ENCODE peak calls at places on chromosomes 13 and 19, in five cellular contexts. A, E, U, N and Z are unnamed samples.

GRCh38 chr13:84121456-84121855 is 239.2 kb upstream of the SLITRK1 start:
- DNase-seq in U (no peak), A (no peak), N (no peak), E (no peak), Z (no peak)

GRCh38 chr19:46221981-46222610 is 7.4 kb upstream of the IGFL1 start:
- DNase-seq in E (no peak), U (no peak), N (no peak), A (peak), Z (no peak)

GRCh38 chr19:20078696-20079095 is 896 bp downstream of the ZNF90 start:
- DNase-seq in U (no peak), N (no peak), E (peak), A (peak), Z (peak)

GRCh38 chr19:4455742-4456565 is 1.6 kb downstream of the UBXN6 start:
- DNase-seq in U (peak), E (peak), N (no peak), A (peak), Z (no peak)

GRCh38 chr13:29484236-29484635 is 111.3 kb downstream of the SLC7A1 start:
- DNase-seq in A (no peak), U (no peak), N (no peak), E (no peak), Z (no peak)

GRCh38 chr13:113785051-113786010 is 26.3 kb downstream of the TMEM255B start:
- DNase-seq in U (peak), N (no peak), E (peak), A (peak), Z (no peak)

GRCh38 chr13:30739646-30740642 is 4.6 kb downstream of the ALOX5AP start:
- DNase-seq in N (no peak), A (peak), U (no peak), E (no peak), Z (peak)

GRCh38 chr19:10238172-10238783 is 7.1 kb upstream of the S1PR2 start:
- DNase-seq in A (peak), N (no peak), E (peak), U (no peak), Z (no peak)

GRCh38 chr13:20457670-20458069 is 68.0 kb downstream of the CRYL1 start:
- DNase-seq in E (no peak), A (no peak), U (no peak), N (no peak), Z (no peak)